ENCODE peak calls at places on chromosomes 13 and 19, in five cellular contexts. T is neuronal stem cell, P is IMR-90, C is right atrium auricular region, L is psoas muscle. M is an unnamed sample.
A peak's percentile ranks its signal among the peaks of the same experiment; 100 is the strongest.

GRCh38 chr19:1259873-1260748 is 9.0 kb upstream of the CIRBP start:
- DNase-seq in P (no peak), T (no peak), C (no peak), L (peak; percentile 60), M (peak; percentile 24)

GRCh38 chr13:38418286-38418685 is 68.6 kb downstream of the UFM1 start:
- DNase-seq in L (no peak), T (no peak), C (no peak), P (no peak), M (no peak)

GRCh38 chr19:42220751-42221097 is 612 bp downstream of the ZNF526 start:
- DNase-seq in P (no peak), C (no peak), L (no peak), T (no peak), M (peak; percentile 12)

GRCh38 chr19:27971071-27971470 is 1241.9 kb downstream of the UQCRFS1 start:
- DNase-seq in L (no peak), T (peak; percentile 73), P (no peak), C (no peak), M (no peak)

GRCh38 chr19:13053761-13054604 is 48.7 kb downstream of the LYL1 start:
- DNase-seq in L (peak; percentile 87), C (peak; percentile 97), P (peak; percentile 96), T (peak; percentile 69), M (peak; percentile 86)

GRCh38 chr19:21028969-21029268 is 8.5 kb downstream of the ZNF430 start:
- DNase-seq in P (no peak), L (no peak), C (no peak), T (no peak), M (no peak)

GRCh38 chr13:26628706-26629105 is 71.2 kb downstream of the WASF3 start:
- DNase-seq in L (no peak), T (no peak), C (no peak), P (peak; percentile 40), M (peak; percentile 38)

GRCh38 chr13:20128459-20128927 is 32.4 kb downstream of the GJA3 start:
- DNase-seq in L (no peak), T (no peak), C (no peak), P (no peak), M (no peak)

GRCh38 chr19:31066385-31066784 is 282.9 kb downstream of the TSHZ3 start:
- DNase-seq in L (no peak), P (peak; percentile 78), T (no peak), C (no peak), M (no peak)

GRCh38 chr19:42423462-42424344 is 3.5 kb downstream of the LIPE start:
- DNase-seq in P (peak; percentile 90), T (peak; percentile 93), C (peak; percentile 91), L (peak; percentile 84), M (peak; percentile 88)

GRCh38 chr13:94726425-94726824 is 14.1 kb upstream of the SOX21 start:
- DNase-seq in P (no peak), L (no peak), C (no peak), T (no peak), M (no peak)

GRCh38 chr19:14059093-14059480 is 2.8 kb downstream of the PALM3 start:
- DNase-seq in C (no peak), L (peak; percentile 24), T (peak; percentile 37), P (no peak), M (no peak)

GRCh38 chr13:33109801-33110200 is 93.6 kb downstream of the KL start:
- DNase-seq in T (no peak), C (no peak), P (no peak), L (no peak), M (no peak)

GRCh38 chr19:36488816-36489138 is 584 bp downstream of the ZNF566 start:
- DNase-seq in T (no peak), C (no peak), P (no peak), L (peak; percentile 15), M (no peak)

DNA sequence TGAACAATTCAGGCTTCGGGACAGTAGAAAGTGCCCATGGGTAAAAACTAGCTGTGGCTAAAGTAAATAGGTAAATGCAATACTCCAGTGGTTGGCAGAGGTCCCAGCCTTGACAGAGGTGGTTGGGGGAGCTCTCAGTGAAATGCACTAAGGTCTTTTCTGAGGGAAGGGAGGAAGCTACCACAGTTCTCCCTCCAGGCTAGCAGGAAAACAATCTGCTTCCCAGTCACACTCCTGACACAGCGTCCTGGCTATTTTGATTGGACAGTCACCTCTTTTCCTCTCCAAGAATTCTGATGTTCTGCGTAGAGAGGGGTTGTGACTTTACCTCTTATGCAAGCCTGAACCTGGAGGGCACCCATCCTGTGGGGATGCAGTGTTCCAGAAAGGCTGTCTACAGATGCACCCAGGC is 128.7 kb downstream of the CYSLTR2 start:
- DNase-seq in C (no peak), T (no peak), P (no peak), L (no peak), M (no peak)
- H3K27ac ChIP-seq in C (no peak overlapping the region), T (no peak overlapping the region), P (peak overlapping the region; percentile 71), L (no peak overlapping the region), M (no peak overlapping the region)

GRCh38 chr19:49441210-49441959 is at the start of gene SLC17A7:
- DNase-seq in P (no peak), C (peak; percentile 71), T (peak; percentile 65), L (peak; percentile 69), M (no peak)

GRCh38 chr19:49443366-49444099 is 2.2 kb upstream of the SLC17A7 start:
- DNase-seq in C (peak; percentile 96), T (peak; percentile 96), P (peak; percentile 92), L (peak; percentile 95), M (peak; percentile 92)

GRCh38 chr19:49441960-49442350 is 628 bp upstream of the SLC17A7 start:
- DNase-seq in C (no peak), L (no peak), T (no peak), P (no peak), M (no peak)

GRCh38 chr19:49442354-49442753 is 1.0 kb upstream of the SLC17A7 start:
- DNase-seq in P (no peak), T (no peak), C (peak; percentile 73), L (peak; percentile 66), M (no peak)

GRCh38 chr19:49442793-49443365 is 1.6 kb upstream of the SLC17A7 start:
- DNase-seq in T (peak; percentile 92), P (peak; percentile 73), L (peak; percentile 96), C (peak; percentile 95), M (peak; percentile 83)
- H3K27ac ChIP-seq in T (peak overlapping the region; percentile 82), P (no peak overlapping the region), L (peak overlapping the region; percentile 63), C (peak overlapping the region; percentile 90), M (no peak overlapping the region)

DNA sequence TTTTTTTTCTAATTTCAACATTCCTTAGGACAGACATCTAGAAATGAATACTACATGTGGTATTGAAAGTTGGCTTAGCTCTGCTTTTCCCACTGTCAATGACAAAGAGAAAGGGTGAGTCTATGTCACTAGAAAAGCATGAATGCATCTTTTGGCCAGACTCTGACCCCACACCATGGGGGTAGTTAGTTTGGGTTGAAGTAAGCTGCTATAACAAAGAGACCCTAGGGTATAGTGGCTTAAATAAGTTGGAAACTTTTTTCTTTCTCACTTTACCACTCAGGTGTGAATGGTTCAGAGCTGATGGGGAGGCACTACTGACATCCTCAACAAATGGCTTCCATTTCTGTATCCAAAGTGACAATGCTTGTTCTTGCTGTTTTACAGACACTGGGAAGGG is 161.5 kb downstream of the DLEU7 start:
- DNase-seq in L (no peak), P (no peak), C (no peak), T (no peak), M (no peak)
- H3K27ac ChIP-seq in L (no peak overlapping the region), P (no peak overlapping the region), C (no peak overlapping the region), T (no peak overlapping the region), M (no peak overlapping the region)

GRCh38 chr19:4044927-4045557 is 21.7 kb downstream of the ZBTB7A start:
- DNase-seq in P (no peak), T (no peak), C (no peak), L (no peak), M (no peak)
- H3K27ac ChIP-seq in P (no peak overlapping the region), T (no peak overlapping the region), C (no peak overlapping the region), L (no peak overlapping the region), M (no peak overlapping the region)

M was measured in endothelial cell of umbilical vein.